ENCODE peak calls at places on chromosome 5, in nine cellular contexts. M, S, R, P, F, G, J, T and Z are unnamed samples.
A peak's percentile ranks its signal among the peaks of the same experiment; 100 is the strongest.

GRCh38 chr5:9201761-9202160 is 344.1 kb downstream of the SEMA5A start:
- DNase-seq in S (no peak), J (peak; percentile 57), M (no peak), F (no peak), P (no peak), T (no peak), G (no peak), R (no peak), Z (no peak)

GRCh38 chr5:1235838-1236237 is 10.7 kb downstream of the SLC6A18 start:
- DNase-seq in F (no peak), R (no peak), M (no peak), P (no peak), G (no peak), T (no peak), J (no peak), S (no peak), Z (no peak)

GRCh38 chr5:72137826-72138409 is 30.6 kb downstream of the MAP1B start:
- DNase-seq in J (peak; percentile 70), R (no peak), M (peak; percentile 25), P (no peak), T (no peak), G (peak; percentile 25), F (no peak), S (no peak), Z (peak; percentile 62)

GRCh38 chr5:130386155-130386554 is 481.9 kb downstream of the CHSY3 start:
- DNase-seq in J (peak; percentile 8), F (no peak), P (no peak), G (no peak), R (no peak), T (no peak), M (no peak), S (no peak), Z (no peak)

GRCh38 chr5:72272393-72272792 is 47.6 kb downstream of the MRPS27 start:
- DNase-seq in G (no peak), T (no peak), J (no peak), M (no peak), P (no peak), S (no peak), R (no peak), F (no peak), Z (no peak)

GRCh38 chr5:179342577-179342976 is 2.7 kb downstream of the ADAMTS2 start:
- DNase-seq in T (no peak), G (no peak), M (no peak), F (peak; percentile 47), P (no peak), S (no peak), J (peak; percentile 25), R (no peak), Z (no peak)

GRCh38 chr5:142059304-142059940 is 46.6 kb upstream of the GNPDA1 start:
- DNase-seq in R (no peak), G (peak; percentile 25), F (no peak), S (no peak), P (no peak), M (no peak), T (no peak), J (peak; percentile 50), Z (no peak)

GRCh38 chr5:30908356-30908755 is 285.1 kb upstream of the CDH6 start:
- DNase-seq in F (no peak), T (no peak), M (no peak), G (no peak), S (no peak), J (no peak), P (no peak), R (no peak), Z (no peak)

GRCh38 chr5:123350744-123351143 is 72.5 kb downstream of the CEP120 start:
- DNase-seq in R (peak; percentile 3), J (peak; percentile 29), G (no peak), T (no peak), F (no peak), S (no peak), M (no peak), P (no peak), Z (no peak)

GRCh38 chr5:10709409-10709808 is 51.6 kb downstream of the DAP start:
- DNase-seq in F (no peak), P (no peak), S (no peak), T (no peak), R (no peak), G (no peak), J (no peak), M (no peak), Z (no peak)

GRCh38 chr5:180684623-180685161 is 35.3 kb upstream of the FLT4 start:
- DNase-seq in P (no peak), R (no peak), J (no peak), G (no peak), T (no peak), M (no peak), S (no peak), F (no peak), Z (no peak)

GRCh38 chr5:20556364-20556763 is 568.4 kb upstream of the CDH18 start:
- DNase-seq in G (no peak), J (peak; percentile 65), T (no peak), M (no peak), F (no peak), S (no peak), R (peak; percentile 19), P (no peak), Z (no peak)

GRCh38 chr5:116494784-116495480 is 79.7 kb downstream of the SEMA6A start:
- DNase-seq in R (no peak), M (no peak), G (no peak), P (no peak), F (no peak), J (no peak), S (no peak), T (no peak), Z (no peak)

GRCh38 chr5:141992349-141992963 is 20.4 kb downstream of the GNPDA1 start:
- DNase-seq in M (peak; percentile 64), P (peak; percentile 79), J (peak; percentile 41), R (peak; percentile 51), S (peak; percentile 79), F (peak; percentile 70), T (no peak), G (peak; percentile 46), Z (peak; percentile 71)

GRCh38 chr5:71882826-71883744 is 164.0 kb downstream of the CARTPT start:
- DNase-seq in M (no peak), R (peak; percentile 73), S (no peak), T (no peak), F (no peak), P (no peak), J (peak; percentile 28), G (no peak), Z (no peak)

GRCh38 chr5:135372654-135373381 is 26.2 kb downstream of the MACROH2A1 start:
- DNase-seq in R (no peak), T (no peak), M (no peak), P (no peak), F (no peak), G (peak; percentile 35), S (no peak), J (no peak), Z (no peak)

GRCh38 chr5:36276864-36277263 is 24.8 kb downstream of the RANBP3L start:
- DNase-seq in S (no peak), P (no peak), G (no peak), T (no peak), J (no peak), F (no peak), M (no peak), R (no peak), Z (no peak)

GRCh38 chr5:80239680-80240367 is 16.0 kb downstream of the SERINC5 start:
- DNase-seq in R (no peak), F (no peak), M (no peak), G (no peak), J (no peak), S (no peak), T (no peak), P (no peak), Z (no peak)

GRCh38 chr5:147857302-147858129 is 21.0 kb upstream of the SCGB3A2 start:
- DNase-seq in F (peak; percentile 65), R (peak; percentile 20), P (peak; percentile 78), S (peak; percentile 76), G (peak; percentile 0), M (peak; percentile 25), J (peak; percentile 42), T (no peak), Z (peak; percentile 65)

GRCh38 chr5:125220284-125220683 is 473.8 kb upstream of the ZNF608 start:
- DNase-seq in J (no peak), T (no peak), P (no peak), R (no peak), S (no peak), M (no peak), G (no peak), F (no peak), Z (no peak)

GRCh38 chr5:160438316-160439204 is 16.9 kb downstream of the PTTG1 start:
- DNase-seq in F (peak; percentile 60), P (peak; percentile 65), T (no peak), R (peak; percentile 84), G (peak; percentile 64), S (peak; percentile 74), J (peak; percentile 61), M (peak; percentile 75), Z (peak; percentile 71)

GRCh38 chr5:132100672-132101261 is 27.2 kb downstream of the CSF2 start:
- DNase-seq in P (no peak), R (no peak), J (no peak), F (no peak), S (no peak), M (no peak), T (no peak), G (no peak), Z (no peak)

GRCh38 chr5:127061956-127062355 is 11.3 kb downstream of the C5orf63 start:
- DNase-seq in P (no peak), M (no peak), F (no peak), J (no peak), G (no peak), R (no peak), T (no peak), S (no peak), Z (no peak)

GRCh38 chr5:142959683-142960308 is 189.6 kb downstream of the ARHGAP26 start:
- DNase-seq in P (no peak), J (peak; percentile 15), G (no peak), T (no peak), F (no peak), S (no peak), R (peak; percentile 58), M (no peak), Z (no peak)

GRCh38 chr5:8478308-8478707 is 609.4 kb downstream of the MTRR start:
- DNase-seq in M (no peak), F (no peak), J (no peak), R (no peak), G (no peak), S (no peak), T (no peak), P (no peak), Z (no peak)

GRCh38 chr5:159061186-159061796 is 38.4 kb downstream of the EBF1 start:
- DNase-seq in G (no peak), F (no peak), R (no peak), P (no peak), M (no peak), J (no peak), T (no peak), S (no peak), Z (no peak)

GRCh38 chr5:168898261-168898911 is 319.2 kb upstream of the PANK3 start:
- DNase-seq in R (no peak), T (no peak), F (no peak), P (no peak), J (no peak), M (no peak), S (no peak), G (no peak), Z (no peak)

GRCh38 chr5:131635755-131636479 is 888 bp upstream of the RAPGEF6 start:
- DNase-seq in G (peak; percentile 18), T (no peak), P (no peak), J (peak; percentile 30), R (no peak), S (no peak), F (no peak), M (peak; percentile 17), Z (peak; percentile 30)

GRCh38 chr5:68054625-68055024 is 160.9 kb upstream of the PIK3R1 start:
- DNase-seq in G (no peak), J (no peak), M (no peak), F (no peak), P (no peak), R (no peak), S (no peak), T (no peak), Z (no peak)

GRCh38 chr5:124996764-124997077 is 250.3 kb upstream of the ZNF608 start:
- DNase-seq in M (no peak), G (no peak), F (no peak), J (peak; percentile 15), R (peak; percentile 33), S (no peak), P (no peak), T (no peak), Z (no peak)

GRCh38 chr5:17238521-17239041 is 21.1 kb downstream of the BASP1 start:
- DNase-seq in S (no peak), P (no peak), M (no peak), R (no peak), F (no peak), T (no peak), J (peak; percentile 90), G (no peak), Z (no peak)